ENCODE peak calls at places on chromosomes 12 and 14, in eight cellular contexts. N is NCI-H460, A is left ventricle myocardium inferior, B is SIG-M5, T is neuronal stem cell, H is NCI-H1105, R is T-helper 1 cell, G is cardiac muscle cell. K is an unnamed sample.

GRCh38 chr12:27525373-27525772 is 1.4 kb downstream of the PPFIBP1 start:
- DNase-seq in H (no peak), G (no peak), A (no peak), B (no peak), R (no peak), T (no peak), N (no peak), K (no peak)

GRCh38 chr12:130956009-130956408 is 2.3 kb downstream of the ADGRD1 start:
- DNase-seq in G (no peak), T (no peak), B (no peak), A (no peak), H (no peak), R (no peak), N (no peak), K (no peak)

GRCh38 chr14:104113631-104114420 is 24.6 kb upstream of the KIF26A start:
- DNase-seq in N (no peak), B (no peak), H (no peak), T (no peak), A (peak), R (peak), G (no peak), K (no peak)

GRCh38 chr12:50127546-50127945 is 15.5 kb downstream of the COX14 start:
- DNase-seq in A (no peak), B (no peak), R (no peak), N (no peak), H (peak), T (no peak), G (no peak), K (no peak)

GRCh38 chr14:21073921-21074320 is 3.8 kb downstream of the ARHGEF40 start:
- DNase-seq in R (no peak), A (no peak), T (no peak), N (no peak), H (no peak), B (no peak), G (no peak), K (no peak)

GRCh38 chr12:92827836-92828431 is 101.2 kb downstream of the EEA1 start:
- DNase-seq in H (no peak), B (no peak), N (peak), G (peak), T (peak), R (no peak), A (no peak), K (peak)

GRCh38 chr12:34400986-34401658 is 378.8 kb downstream of the ALG10 start:
- DNase-seq in N (no peak), T (no peak), A (peak), H (no peak), B (no peak), G (no peak), R (peak), K (no peak)

GRCh38 chr14:97873291-97873690 is 1076.1 kb downstream of the VRK1 start:
- DNase-seq in N (no peak), H (no peak), B (no peak), R (no peak), T (no peak), G (no peak), A (no peak), K (no peak)

GRCh38 chr14:39731912-39732311 is 299.7 kb upstream of the FBXO33 start:
- DNase-seq in N (no peak), H (no peak), R (no peak), A (no peak), B (no peak), G (no peak), T (no peak), K (no peak)

GRCh38 chr14:97180304-97181200 is 383.4 kb downstream of the VRK1 start:
- DNase-seq in A (no peak), H (no peak), G (no peak), N (peak), B (no peak), R (no peak), T (no peak), K (peak)

GRCh38 chr14:97185186-97185585 is 388.0 kb downstream of the VRK1 start:
- DNase-seq in H (no peak), N (no peak), B (no peak), R (no peak), A (no peak), G (peak), T (peak), K (no peak)

GRCh38 chr14:53273671-53274072 is 120.5 kb upstream of the DDHD1 start:
- DNase-seq in G (no peak), H (no peak), T (no peak), B (no peak), N (no peak), A (peak), R (no peak), K (no peak)

GRCh38 chr12:20527396-20528154 is 159.2 kb downstream of the PDE3A start:
- DNase-seq in N (peak), T (no peak), B (no peak), G (no peak), R (no peak), H (no peak), A (no peak), K (no peak)

GRCh38 chr12:121797937-121798801 is 4.7 kb upstream of the RHOF start:
- DNase-seq in R (no peak), N (no peak), H (peak), T (no peak), G (no peak), B (no peak), A (peak), K (peak)

GRCh38 chr14:59199614-59200013 is 11.1 kb downstream of the DAAM1 start:
- DNase-seq in R (no peak), N (no peak), H (no peak), T (no peak), B (no peak), A (no peak), G (no peak), K (no peak)

GRCh38 chr12:66405395-66405794 is 103.1 kb downstream of the HELB start:
- DNase-seq in H (no peak), N (no peak), R (no peak), A (no peak), G (no peak), B (no peak), T (no peak), K (no peak)

GRCh38 chr12:176321-177181 is 37.4 kb downstream of the SLC6A12 start:
- DNase-seq in A (no peak), R (no peak), H (no peak), N (no peak), T (no peak), B (no peak), G (peak), K (no peak)

GRCh38 chr12:27331299-27331926 is 1.2 kb upstream of the BMAL2 start:
- DNase-seq in A (no peak), R (no peak), N (peak), H (no peak), G (no peak), B (peak), T (no peak), K (peak)

GRCh38 chr12:12799163-12799920 is 13.8 kb upstream of the DDX47 start:
- DNase-seq in B (no peak), H (no peak), N (no peak), G (no peak), A (no peak), R (no peak), T (no peak), K (no peak)

GRCh38 chr12:19095869-19096480 is 33.6 kb upstream of the PLEKHA5 start:
- DNase-seq in N (no peak), T (no peak), G (no peak), B (no peak), H (no peak), R (no peak), A (no peak), K (no peak)

GRCh38 chr14:66330916-66331315 is 155.3 kb upstream of the CCDC196 start:
- DNase-seq in T (no peak), R (no peak), N (no peak), A (no peak), H (no peak), G (no peak), B (no peak), K (peak)

GRCh38 chr12:106903241-106903950 is 52.3 kb upstream of the TMEM263 start:
- DNase-seq in N (peak), H (no peak), A (peak), T (peak), R (peak), B (no peak), G (peak), K (peak)

GRCh38 chr12:913919-914718 is 35.4 kb downstream of the RAD52 start:
- DNase-seq in N (no peak), T (no peak), H (no peak), A (no peak), G (no peak), B (no peak), R (no peak), K (no peak)

GRCh38 chr12:41962171-41962572 is 182.5 kb downstream of the GXYLT1 start:
- DNase-seq in N (no peak), B (no peak), H (peak), G (no peak), R (no peak), A (peak), T (no peak), K (no peak)

GRCh38 chr14:87908591-87908990 is 84.4 kb downstream of the GALC start:
- DNase-seq in H (no peak), A (no peak), G (no peak), R (no peak), T (no peak), B (no peak), N (no peak), K (no peak)

GRCh38 chr12:103327676-103328075 is 168.1 kb downstream of the C12orf42 start:
- DNase-seq in N (no peak), H (no peak), T (no peak), G (no peak), A (no peak), B (no peak), R (no peak), K (no peak)

GRCh38 chr12:68844788-68845695 is 37.1 kb downstream of the MDM2 start:
- DNase-seq in A (no peak), B (no peak), N (no peak), H (no peak), G (no peak), T (no peak), R (no peak), K (no peak)

GRCh38 chr14:102943454-102943853 is 21.0 kb downstream of the AMN start:
- DNase-seq in T (no peak), A (no peak), H (no peak), B (no peak), R (no peak), G (no peak), N (no peak), K (no peak)

GRCh38 chr12:10998204-10998603 is at the start of gene TAS2R20:
- DNase-seq in R (no peak), T (no peak), B (no peak), H (no peak), G (no peak), N (no peak), A (no peak), K (no peak)

GRCh38 chr14:64792871-64793560 is 86.7 kb downstream of the SPTB start:
- DNase-seq in B (no peak), G (no peak), R (no peak), H (no peak), T (no peak), A (no peak), N (no peak), K (no peak)

GRCh38 chr12:70305794-70306193 is 60.3 kb upstream of the KCNMB4 start:
- DNase-seq in A (no peak), G (no peak), N (no peak), R (no peak), H (no peak), T (no peak), B (no peak), K (no peak)

GRCh38 chr14:90509403-90509802 is 112.6 kb downstream of the CALM1 start:
- DNase-seq in G (no peak), H (no peak), A (no peak), R (no peak), N (no peak), T (no peak), B (no peak), K (no peak)